ENCODE peak calls at places on chromosomes 4 and X, in six cellular contexts. I, V, W, M, C and F are unnamed samples.

GRCh38 chrX:65572971-65573370 is 38.4 kb upstream of the LAS1L start:
- DNase-seq in I (no peak), V (no peak), W (no peak), M (no peak), C (no peak), F (no peak)

GRCh38 chr4:105613326-105613725 is 60.9 kb downstream of the ARHGEF38 start:
- DNase-seq in I (no peak), V (no peak), W (no peak), M (no peak), C (no peak), F (no peak)

GRCh38 chrX:39650883-39651282 is 446.9 kb downstream of the BCOR start:
- DNase-seq in I (no peak), V (no peak), W (no peak), M (no peak), C (no peak), F (no peak)

GRCh38 chrX:10979956-10980355 is 131.2 kb upstream of the HCCS start:
- DNase-seq in I (no peak), V (no peak), W (no peak), M (no peak), C (no peak), F (no peak)

GRCh38 chr4:163607292-163607691 is 112.8 kb downstream of the TMA16 start:
- DNase-seq in I (no peak), V (no peak), W (no peak), M (no peak), C (no peak), F (no peak)

GRCh38 chrX:96906741-96907140 is 23.0 kb downstream of the RPA4 start:
- DNase-seq in I (no peak), V (no peak), W (no peak), M (no peak), C (no peak), F (no peak)

GRCh38 chrX:2449135-2449886 is 51.5 kb downstream of the DHRSX start:
- DNase-seq in I (no peak), V (no peak), W (peak; percentile 28), M (no peak), C (no peak), F (no peak)

GRCh38 chr4:32519060-32519459 is 1798.9 kb downstream of the PCDH7 start:
- DNase-seq in I (no peak), V (no peak), W (no peak), M (no peak), C (no peak), F (no peak)

GRCh38 chrX:31279359-31279758 is 207.5 kb upstream of the FTHL17 start:
- DNase-seq in I (no peak), V (no peak), W (no peak), M (no peak), C (no peak), F (peak; percentile 20)

GRCh38 chr4:151804821-151805220 is 44.0 kb upstream of the GATB start:
- DNase-seq in I (no peak), V (no peak), W (no peak), M (no peak), C (no peak), F (no peak)

GRCh38 chr4:19214591-19214990 is 1037.1 kb upstream of the SLIT2 start:
- DNase-seq in I (no peak), V (no peak), W (no peak), M (no peak), C (no peak), F (no peak)

GRCh38 chrX:70554081-70554480 is 109.4 kb downstream of the DLG3 start:
- DNase-seq in I (no peak), V (no peak), W (no peak), M (no peak), C (no peak), F (no peak)
- TF ChIP-seq CTCF in I (no peak), V (no peak), W (peak; percentile 32), M (no peak), C (no peak), F (peak; percentile 28)

GRCh38 chr4:153497988-153498967 is 32.1 kb downstream of the TMEM131L start:
- DNase-seq in I (no peak), V (no peak), W (no peak), M (no peak), C (no peak), F (no peak)

GRCh38 chr4:153490985-153491483 is 24.9 kb downstream of the TMEM131L start:
- DNase-seq in I (no peak), V (no peak), W (no peak), M (no peak), C (no peak), F (no peak)

GRCh38 chr4:153497091-153497531 is 31.0 kb downstream of the TMEM131L start:
- DNase-seq in I (no peak), V (no peak), W (no peak), M (peak; percentile 66), C (no peak), F (no peak)

GRCh38 chr4:153495480-153496206 is 29.5 kb downstream of the TMEM131L start:
- DNase-seq in I (no peak), V (no peak), W (no peak), M (no peak), C (no peak), F (no peak)

DNA sequence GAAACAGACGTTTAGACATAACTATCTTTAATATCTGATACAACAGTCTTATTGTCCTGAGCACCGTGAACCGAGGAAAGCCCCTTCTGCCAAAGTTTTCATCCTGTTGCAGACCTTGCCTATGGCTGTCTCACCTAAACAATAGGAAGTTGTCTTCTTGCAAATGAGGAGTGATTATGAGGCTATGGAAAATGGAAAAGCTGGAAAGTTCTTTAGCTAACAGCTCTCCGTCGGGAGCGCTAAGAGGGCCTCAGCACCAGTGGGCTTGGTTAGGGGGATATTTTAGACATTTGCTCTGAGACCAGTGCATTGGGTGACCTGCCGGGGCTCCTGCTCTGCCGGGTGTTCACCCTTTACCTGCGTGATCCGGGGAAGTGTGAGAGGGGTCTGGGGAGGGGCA is 28.4 kb downstream of the TMEM131L start:
- DNase-seq in I (no peak), V (no peak), W (no peak), M (no peak), C (no peak), F (no peak)
- H3K4me1 ChIP-seq in I (no peaks in the 10 kb centered on the region), V (peaks cover 5% of the 10 kb centered on the region), W (peaks cover 2% of the 10 kb centered on the region), M (peaks cover 93% of the 10 kb centered on the region), C (peaks cover 58% of the 10 kb centered on the region), F (peaks cover 19% of the 10 kb centered on the region)

GRCh38 chr4:159946983-159947645 is 844.2 kb downstream of the RAPGEF2 start:
- DNase-seq in I (no peak), V (no peak), W (no peak), M (no peak), C (peak; percentile 70), F (no peak)
- TF ChIP-seq CTCF in I (peak; percentile 46), V (peak; percentile 57), W (peak; percentile 63), M (no peak), C (peak; percentile 87), F (peak; percentile 71)

GRCh38 chr4:16865209-16865896 is 33.1 kb downstream of the LDB2 start:
- DNase-seq in I (no peak), V (no peak), W (no peak), M (no peak), C (no peak), F (no peak)
- H3K4me1 ChIP-seq in I (no peaks in the 10 kb centered on the region), V (no peaks in the 10 kb centered on the region), W (peaks cover 5% of the 10 kb centered on the region), M (no peaks in the 10 kb centered on the region), C (peaks cover 5% of the 10 kb centered on the region), F (no peaks in the 10 kb centered on the region)

GRCh38 chrX:64571011-64571410 is 175.8 kb upstream of the MTMR8 start:
- DNase-seq in I (no peak), V (no peak), W (no peak), M (no peak), C (no peak), F (no peak)

DNA sequence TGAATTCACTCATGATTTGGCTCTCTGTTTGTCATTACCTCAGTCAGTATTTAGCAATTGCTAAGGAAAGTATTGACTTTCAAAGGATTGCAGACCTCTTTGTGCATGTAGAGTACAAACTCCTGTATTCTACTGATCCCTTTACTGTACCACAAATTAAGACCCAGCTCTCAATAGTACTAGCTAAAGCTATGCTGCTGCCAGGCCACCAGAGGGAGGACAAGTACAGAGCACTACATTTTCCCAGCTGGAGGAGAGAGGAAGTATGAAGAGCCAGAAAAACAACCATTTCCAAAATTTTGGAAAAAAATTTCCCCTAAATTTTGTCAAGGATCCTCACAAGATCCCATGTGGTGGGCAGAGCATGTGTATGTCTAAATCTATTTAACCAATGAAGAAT is 175.0 kb upstream of the MTMR8 start:
- DNase-seq in I (no peak), V (no peak), W (no peak), M (no peak), C (no peak), F (peak; percentile 1)
- TF ChIP-seq CTCF in I (peak; percentile 8), V (no peak), W (no peak), M (no peak), C (peak; percentile 25), F (no peak)

DNA sequence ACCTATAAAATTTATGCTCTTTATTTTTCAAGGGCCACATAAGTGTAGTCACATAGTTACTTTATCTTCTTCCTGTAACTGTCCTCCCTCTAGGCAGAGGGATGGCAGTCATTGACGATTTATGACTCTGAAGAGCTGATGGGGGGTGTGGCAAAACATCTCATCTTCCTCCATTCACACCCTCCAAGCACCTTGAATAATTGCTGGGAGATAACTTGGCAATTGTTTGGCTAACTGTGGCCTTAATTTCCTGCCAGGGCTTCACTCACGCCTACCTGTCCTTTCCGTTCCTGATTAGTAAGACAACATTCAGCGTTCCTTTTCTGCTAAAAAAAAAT is 329.2 kb downstream of the ARHGAP10 start:
- DNase-seq in I (no peak), V (no peak), W (no peak), M (no peak), C (no peak), F (no peak)
- H3K4me1 ChIP-seq in I (no peaks in the 10 kb centered on the region), V (no peaks in the 10 kb centered on the region), W (peaks cover 20% of the 10 kb centered on the region), M (peaks cover 57% of the 10 kb centered on the region), C (peaks cover 9% of the 10 kb centered on the region), F (no peaks in the 10 kb centered on the region)

GRCh38 chr4:175807596-175807995 is 4.5 kb downstream of the GPM6A start:
- DNase-seq in I (no peak), V (no peak), W (no peak), M (no peak), C (no peak), F (no peak)
- TF ChIP-seq CTCF in I (no peak), V (no peak), W (no peak), M (no peak), C (no peak), F (no peak)

GRCh38 chrX:13694983-13695382 is 6.1 kb downstream of the RAB9A start:
- DNase-seq in I (no peak), V (no peak), W (no peak), M (no peak), C (no peak), F (no peak)

GRCh38 chrX:13695601-13696115 is 6.7 kb downstream of the RAB9A start:
- DNase-seq in I (no peak), V (no peak), W (no peak), M (no peak), C (no peak), F (no peak)

GRCh38 chrX:13693341-13693871 is 4.5 kb downstream of the RAB9A start:
- DNase-seq in I (no peak), V (peak; percentile 65), W (no peak), M (no peak), C (no peak), F (no peak)

GRCh38 chrX:13692771-13693231 is 3.9 kb downstream of the RAB9A start:
- DNase-seq in I (no peak), V (no peak), W (no peak), M (no peak), C (peak; percentile 31), F (no peak)

DNA sequence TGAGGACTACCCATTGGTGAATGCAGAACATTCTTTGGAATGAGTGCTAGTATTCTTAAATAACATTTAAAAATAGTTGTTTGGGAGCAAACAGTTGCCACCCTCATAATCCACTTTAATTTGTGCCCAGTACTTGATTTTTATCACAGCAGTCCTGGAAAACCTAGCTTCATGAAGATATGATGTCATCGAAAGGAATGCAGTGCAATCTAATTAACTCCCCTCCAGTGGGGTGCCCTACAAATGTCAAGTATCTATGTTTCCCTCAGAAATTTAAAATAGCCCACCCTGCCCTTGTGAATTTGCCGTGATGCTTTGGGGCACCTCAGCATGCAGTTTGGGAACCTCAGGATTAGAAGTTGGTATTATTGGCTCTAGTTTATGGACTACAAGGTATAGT is 5.4 kb downstream of the RAB9A start:
- DNase-seq in I (no peak), V (no peak), W (no peak), M (no peak), C (no peak), F (no peak)
- H3K4me1 ChIP-seq in I (no peaks in the 10 kb centered on the region), V (no peaks in the 10 kb centered on the region), W (peaks cover 18% of the 10 kb centered on the region), M (peaks cover 45% of the 10 kb centered on the region), C (peaks cover 53% of the 10 kb centered on the region), F (no peaks in the 10 kb centered on the region)